ENCODE peak calls at places on chromosome 18, in nine cellular contexts. D is lung, N is T-helper 1 cell, J is NCI-H2029, H is right atrium auricular region, L is dorsolateral prefrontal cortex, A is AML-193, W is foreskin fibroblast, T is cardiac fibroblast. U is an unnamed sample.

GRCh38 chr18:61732854-61733253 is 160.0 kb downstream of the RNF152 start:
- DNase-seq in L (no peak), W (no peak), A (no peak), T (peak), D (no peak), N (no peak), H (no peak), J (no peak), U (no peak)

GRCh38 chr18:41064916-41065315 is 890.1 kb upstream of the PIK3C3 start:
- DNase-seq in W (no peak), J (no peak), A (no peak), L (no peak), T (no peak), D (no peak), H (no peak), N (no peak), U (no peak)

GRCh38 chr18:26438980-26439379 is 109.4 kb downstream of the KCTD1 start:
- DNase-seq in N (no peak), A (no peak), L (no peak), W (no peak), H (no peak), D (no peak), J (no peak), T (no peak), U (no peak)

GRCh38 chr18:77263471-77263774 is 13.8 kb downstream of the GALR1 start:
- DNase-seq in A (no peak), T (no peak), W (no peak), D (no peak), N (no peak), H (no peak), J (no peak), L (no peak), U (no peak)

GRCh38 chr18:44818148-44818547 is 137.5 kb downstream of the SETBP1 start:
- DNase-seq in H (no peak), A (no peak), T (no peak), J (no peak), N (no peak), L (no peak), D (no peak), W (no peak), U (no peak)

GRCh38 chr18:13447621-13448020 is 229.1 kb downstream of the LDLRAD4 start:
- DNase-seq in A (no peak), J (no peak), T (peak), H (peak), L (no peak), D (no peak), W (peak), N (no peak), U (no peak)

GRCh38 chr18:37327063-37327577 is 238.5 kb downstream of the CELF4 start:
- DNase-seq in N (no peak), H (no peak), T (no peak), A (no peak), W (no peak), L (no peak), D (no peak), J (no peak), U (no peak)

GRCh38 chr18:79361766-79362522 is 33.8 kb upstream of the NFATC1 start:
- DNase-seq in A (no peak), T (peak), L (no peak), H (no peak), J (no peak), D (no peak), N (no peak), W (peak), U (no peak)

GRCh38 chr18:26521617-26522016 is 26.7 kb downstream of the KCTD1 start:
- DNase-seq in A (no peak), N (no peak), W (no peak), D (no peak), T (no peak), L (no peak), H (no peak), J (no peak), U (no peak)

GRCh38 chr18:28177828-28178635 is 1.1 kb upstream of the CDH2 start:
- DNase-seq in W (no peak), N (no peak), T (peak), D (no peak), J (peak), A (no peak), H (no peak), L (peak), U (no peak)

GRCh38 chr18:55588001-55588875 is at the start of gene TCF4:
- DNase-seq in T (peak), A (peak), N (peak), H (no peak), W (peak), D (peak), J (no peak), L (peak), U (no peak)